ENCODE peak calls at places on chromosomes 3 and 15, in four cellular contexts. One of them, this sample, is unnamed.

GRCh38 chr3:59820352-59820934 is 770.6 kb upstream of the CFAP20DC start:
- DNase-seq in iPS-NIHi11: no peak
- DNase-seq in NCI-H524: no peak
- DNase-seq in activated CD8-positive, alpha-beta memory T cell treated with anti-CD3 and anti-CD28 coated beads for 48 hours: no peak
- DNase-seq in this sample: no peak

GRCh38 chr3:72776-73175 is 123.8 kb upstream of the CHL1 start:
- DNase-seq in iPS-NIHi11: no peak
- DNase-seq in NCI-H524: no peak
- DNase-seq in activated CD8-positive, alpha-beta memory T cell treated with anti-CD3 and anti-CD28 coated beads for 48 hours: no peak
- DNase-seq in this sample: no peak

GRCh38 chr15:74421302-74422245 is 12.2 kb downstream of the SEMA7A start:
- DNase-seq in iPS-NIHi11: no peak
- DNase-seq in NCI-H524: no peak
- DNase-seq in activated CD8-positive, alpha-beta memory T cell treated with anti-CD3 and anti-CD28 coated beads for 48 hours: no peak
- DNase-seq in this sample: no peak

GRCh38 chr15:29835301-29835700 is 13.0 kb upstream of the TJP1 start:
- DNase-seq in iPS-NIHi11: no peak
- DNase-seq in NCI-H524: no peak
- DNase-seq in activated CD8-positive, alpha-beta memory T cell treated with anti-CD3 and anti-CD28 coated beads for 48 hours: no peak
- DNase-seq in this sample: no peak

GRCh38 chr15:43975326-43975725 is 148.5 kb downstream of the WDR76 start:
- DNase-seq in activated CD8-positive, alpha-beta memory T cell treated with anti-CD3 and anti-CD28 coated beads for 48 hours: no peak
- DNase-seq in NCI-H524: no peak
- DNase-seq in iPS-NIHi11: no peak
- DNase-seq in this sample: no peak

GRCh38 chr3:151146731-151147091 is 56.3 kb downstream of the GPR171 start:
- DNase-seq in iPS-NIHi11: no peak
- DNase-seq in NCI-H524: no peak
- DNase-seq in activated CD8-positive, alpha-beta memory T cell treated with anti-CD3 and anti-CD28 coated beads for 48 hours: no peak
- DNase-seq in this sample: no peak

GRCh38 chr3:109175411-109175810 is 38.9 kb downstream of the C3orf85 start:
- DNase-seq in iPS-NIHi11: no peak
- DNase-seq in NCI-H524: no peak
- DNase-seq in activated CD8-positive, alpha-beta memory T cell treated with anti-CD3 and anti-CD28 coated beads for 48 hours: no peak
- DNase-seq in this sample: no peak

GRCh38 chr15:37767841-37768455 is 166.5 kb upstream of the TMCO5A start:
- DNase-seq in iPS-NIHi11: no peak
- DNase-seq in activated CD8-positive, alpha-beta memory T cell treated with anti-CD3 and anti-CD28 coated beads for 48 hours: no peak
- DNase-seq in NCI-H524: no peak
- DNase-seq in this sample: no peak

GRCh38 chr3:1529666-1530065 is 436.8 kb downstream of the CNTN6 start:
- DNase-seq in activated CD8-positive, alpha-beta memory T cell treated with anti-CD3 and anti-CD28 coated beads for 48 hours: no peak
- DNase-seq in NCI-H524: no peak
- DNase-seq in iPS-NIHi11: no peak
- DNase-seq in this sample: no peak